ENCODE peak calls at places on chromosomes 11 and 22, in five cellular contexts. O is uterus, Y is psoas muscle, Q is endodermal cell, P is left ventricle myocardium inferior. D is an unnamed sample. For H3K4me1, the result is how much of the 10 kb centered on the place peaks cover.

GRCh38 chr22:33923660-33924246 is 3.5 kb upstream of the LARGE1 start:
- DNase-seq in P (no peak), O (peak), Q (peak), Y (no peak), D (no peak)

GRCh38 chr11:84558085-84558905 is 1068.8 kb downstream of the DLG2 start:
- DNase-seq in Q (peak), O (no peak), Y (no peak), P (no peak), D (peak)

GRCh38 chr11:22703040-22703439 is 36.6 kb downstream of the GAS2 start:
- DNase-seq in O (no peak), Q (no peak), Y (no peak), P (no peak), D (no peak)

GRCh38 chr11:71488086-71488967 is 35.3 kb downstream of the NADSYN1 start:
- DNase-seq in O (no peak), Y (no peak), P (no peak), Q (peak), D (no peak)

GRCh38 chr11:269146-269890 is 8.9 kb upstream of the NLRP6 start:
- DNase-seq in Y (peak), P (no peak), O (no peak), Q (no peak), D (no peak)

GRCh38 chr11:103863497-103863896 is 172.9 kb upstream of the DDI1 start:
- DNase-seq in Q (no peak), Y (no peak), P (no peak), O (no peak), D (no peak)

GRCh38 chr11:77208535-77208934 is 80.5 kb downstream of the MYO7A start:
- DNase-seq in P (no peak), O (no peak), Q (peak), Y (no peak), D (no peak)

GRCh38 chr11:95531116-95531515 is 258.5 kb downstream of the FAM76B start:
- DNase-seq in Y (no peak), Q (no peak), P (no peak), O (no peak), D (no peak)

GRCh38 chr11:65041206-65042035 is at the start of gene SAC3D1:
- DNase-seq in Q (peak), O (no peak), Y (no peak), P (no peak), D (no peak)

GRCh38 chr11:92550411-92550810 is 325.8 kb downstream of the FAT3 start:
- DNase-seq in Y (no peak), P (no peak), Q (peak), O (no peak), D (no peak)

GRCh38 chr22:17773606-17774205 is 563 bp downstream of the BID start:
- DNase-seq in P (peak), Y (peak), Q (peak), O (peak), D (peak)

GRCh38 chr11:102142333-102142732 is 32.1 kb downstream of the YAP1 start:
- DNase-seq in Q (no peak), O (no peak), Y (no peak), P (no peak), D (no peak)

GRCh38 chr22:38513063-38513462 is 7.0 kb upstream of the DDX17 start:
- DNase-seq in Y (no peak), Q (peak), P (no peak), O (no peak), D (peak)

GRCh38 chr11:108223449-108224149 is 732 bp downstream of the ATM start:
- DNase-seq in O (no peak), P (no peak), Q (no peak), Y (no peak), D (no peak)

GRCh38 chr22:48557473-48557872 is 1270.2 kb downstream of the BRD1 start:
- DNase-seq in P (no peak), Q (no peak), O (no peak), Y (no peak), D (no peak)

GRCh38 chr22:20550851-20551744 is 43.7 kb downstream of the MED15 start:
- DNase-seq in Q (no peak), P (no peak), O (peak), Y (no peak), D (no peak)

GRCh38 chr11:68471360-68472340 is 11.1 kb downstream of the PPP6R3 start:
- DNase-seq in P (no peak), Y (no peak), O (no peak), Q (no peak), D (no peak)

GRCh38 chr11:57483570-57483934 is 23.2 kb downstream of the RTN4RL2 start:
- DNase-seq in P (no peak), Y (no peak), O (no peak), Q (no peak), D (no peak)

GRCh38 chr11:11351042-11351586 is 1.9 kb downstream of the CSNK2A3 start:
- DNase-seq in Y (no peak), O (no peak), Q (no peak), P (no peak), D (no peak)

GRCh38 chr22:20111045-20111688 is 4.7 kb upstream of the RANBP1 start:
- DNase-seq in P (peak), Y (peak), O (no peak), Q (peak), D (peak)

GRCh38 chr22:20641919-20642579 is 131.9 kb upstream of the SERPIND1 start:
- DNase-seq in O (no peak), Q (no peak), Y (no peak), P (no peak), D (no peak)

GRCh38 chr11:130673698-130674097 is 225.3 kb downstream of the ADAMTS15 start:
- DNase-seq in Y (no peak), O (no peak), P (no peak), Q (no peak), D (no peak)

GRCh38 chr22:24434472-24435322 is 7.3 kb downstream of the ADORA2A start:
- DNase-seq in Q (peak), O (no peak), P (no peak), Y (peak), D (peak)

GRCh38 chr11:9922806-9923205 is 258.9 kb downstream of the SWAP70 start:
- DNase-seq in Q (peak), Y (no peak), O (no peak), P (no peak), D (no peak)

GRCh38 chr11:33402066-33402465 is 144.9 kb downstream of the HIPK3 start:
- DNase-seq in O (no peak), Q (no peak), Y (no peak), P (no peak), D (no peak)

GRCh38 chr22:32539631-32540449 is 65.2 kb downstream of the FBXO7 start:
- DNase-seq in P (no peak), Q (no peak), Y (peak), O (no peak), D (no peak)

GRCh38 chr11:100726709-100727108 is 39.6 kb downstream of the ARHGAP42 start:
- DNase-seq in O (no peak), P (no peak), Q (peak), Y (no peak), D (no peak)

GRCh38 chr22:18987765-18988164 is 51.7 kb upstream of the PRODH start:
- DNase-seq in P (no peak), Y (no peak), Q (peak), O (no peak), D (peak)

GRCh38 chr11:129372609-129373488 is 2.8 kb upstream of the BARX2 start:
- DNase-seq in O (no peak), P (no peak), Q (peak), Y (no peak), D (no peak)

GRCh38 chr11:30174265-30175022 is 56.4 kb upstream of the FSHB start:
- DNase-seq in O (no peak), P (no peak), Q (no peak), Y (no peak), D (no peak)

GRCh38 chr11:11465280-11465679 is 112.2 kb upstream of the CSNK2A3 start:
- DNase-seq in Y (no peak), Q (no peak), P (no peak), O (no peak), D (no peak)

GRCh38 chr11:19868871-19869270 is 156.2 kb downstream of the NAV2 start:
- DNase-seq in P (no peak), Y (no peak), O (no peak), Q (no peak), D (no peak)
- H3K4me3 ChIP-seq in P (no peak), Y (peak), O (no peak), Q (no peak), D (no peak)

GRCh38 chr11:126415669-126416420 is 60.4 kb downstream of the ST3GAL4 start:
- DNase-seq in Y (peak), Q (no peak), P (peak), O (peak), D (peak)

GRCh38 chr11:126417463-126417862 is 62.0 kb downstream of the ST3GAL4 start:
- DNase-seq in O (no peak), Y (no peak), Q (no peak), P (no peak), D (no peak)

GRCh38 chr11:126414615-126415014 is 59.1 kb downstream of the ST3GAL4 start:
- DNase-seq in Y (peak), O (peak), P (no peak), Q (no peak), D (peak)

GRCh38 chr11:126415128-126415527 is 59.6 kb downstream of the ST3GAL4 start:
- DNase-seq in Y (peak), O (peak), P (peak), Q (no peak), D (peak)

DNA sequence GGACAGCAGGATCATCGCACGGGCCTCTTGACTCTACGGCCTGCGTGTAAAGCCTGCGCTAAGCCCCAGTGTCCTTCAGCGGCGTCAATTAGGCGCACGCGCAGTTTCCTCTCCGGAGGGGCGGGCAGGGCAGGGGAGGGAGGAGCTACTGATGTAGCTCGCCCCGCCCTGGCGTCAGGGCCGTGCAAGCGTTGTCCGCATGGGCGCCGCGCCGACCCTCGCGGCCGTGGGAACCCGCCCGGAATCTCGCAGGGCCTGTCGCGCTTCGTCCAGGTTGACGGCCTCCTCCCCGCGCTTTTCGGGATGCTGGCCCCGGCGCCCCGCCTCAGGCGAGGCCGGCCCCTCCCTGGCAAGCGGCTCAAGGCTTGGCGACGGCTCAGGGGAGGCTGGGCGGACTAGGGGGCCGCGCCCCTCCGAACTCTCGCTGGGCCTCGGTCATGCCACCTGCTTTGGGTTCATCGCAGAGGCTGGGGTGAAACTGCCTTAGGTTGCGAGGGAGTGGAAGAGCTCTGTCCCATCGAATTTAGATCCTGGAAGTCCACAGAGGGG is 61.1 kb downstream of the ST3GAL4 start:
- DNase-seq in P (peak), O (peak), Q (peak), Y (peak), D (peak)
- H3K4me1 ChIP-seq in P (half or more), O (under half), Q (under half), Y (under half), D (under half)

DNA sequence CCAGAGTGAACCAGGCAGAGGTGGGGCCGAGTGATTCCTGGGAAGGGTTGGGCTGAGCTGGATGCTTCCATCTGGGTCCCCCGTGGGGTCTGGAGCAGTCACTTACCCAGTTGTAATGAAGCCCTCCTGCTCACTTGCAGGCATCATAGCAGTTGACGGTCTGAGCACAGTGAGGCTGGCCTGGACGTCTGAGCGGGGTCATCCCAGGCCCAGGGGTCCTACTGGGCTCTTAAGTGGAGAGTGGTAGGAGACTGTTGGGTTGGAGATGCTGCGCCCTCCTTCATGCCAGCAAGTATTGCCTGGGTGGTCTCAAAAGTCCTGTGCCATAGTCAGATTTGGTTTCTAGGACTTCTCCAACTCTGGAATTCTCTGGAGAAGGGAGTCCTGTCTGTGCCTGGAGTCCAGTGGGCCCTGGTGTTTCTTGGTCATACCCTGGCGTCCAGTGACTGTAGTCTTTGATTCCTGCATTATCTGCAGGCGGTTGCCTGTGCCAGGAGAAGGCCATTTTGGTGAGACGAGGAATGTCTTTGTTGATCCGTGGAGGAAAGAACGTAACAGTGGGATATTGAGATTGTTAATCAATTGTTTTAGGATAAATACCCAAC is 82.3 kb downstream of the TBC1D22A start:
- DNase-seq in Y (no peak), P (no peak), O (no peak), Q (peak), D (no peak)
- H3K4me3 ChIP-seq in Y (no peak), P (peak), O (peak), Q (no peak), D (no peak)

GRCh38 chr11:122162095-122162494 is 46.1 kb upstream of the BLID start:
- DNase-seq in O (no peak), P (no peak), Q (no peak), Y (no peak), D (no peak)
- H3K4me1 ChIP-seq in O (under half), P (under half), Q (under half), Y (under half), D (under half)

GRCh38 chr11:90218606-90219005 is 4.2 kb downstream of the CHORDC1 start:
- DNase-seq in Q (peak), Y (peak), P (peak), O (no peak), D (no peak)

GRCh38 chr11:90222152-90222458 is 744 bp downstream of the CHORDC1 start:
- DNase-seq in Y (no peak), Q (no peak), O (no peak), P (no peak), D (no peak)

GRCh38 chr11:90222459-90223247 is at the start of gene CHORDC1:
- DNase-seq in Y (peak), P (peak), O (peak), Q (peak), D (peak)

GRCh38 chr11:90219438-90219837 is 3.4 kb downstream of the CHORDC1 start:
- DNase-seq in O (no peak), Y (no peak), Q (no peak), P (no peak), D (no peak)

DNA sequence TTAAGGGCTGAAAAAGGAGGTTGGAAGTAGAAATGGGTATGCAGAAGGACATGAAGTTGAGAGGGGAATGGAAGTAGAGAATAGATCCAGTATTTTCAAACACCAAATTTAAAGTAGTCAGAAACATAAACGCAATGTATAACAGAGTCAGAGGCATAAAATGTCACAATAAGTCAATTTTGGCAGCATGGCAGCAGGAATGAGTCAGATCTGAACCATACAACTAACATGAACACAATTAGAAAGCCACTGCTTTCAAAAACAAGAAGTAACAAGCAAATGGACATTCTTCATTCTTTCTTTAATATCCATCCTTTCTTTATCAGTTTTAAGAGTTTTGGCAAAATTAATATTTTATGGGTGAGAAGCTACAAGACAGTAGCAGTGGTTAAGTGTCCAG is 2.5 kb downstream of the CHORDC1 start:
- DNase-seq in Y (no peak), Q (no peak), O (no peak), P (no peak), D (no peak)
- H3K4me3 ChIP-seq in Y (peak), Q (peak), O (no peak), P (no peak), D (no peak)

GRCh38 chr11:38323961-38324761 is 1726.1 kb upstream of the RAG2 start:
- DNase-seq in Y (no peak), Q (peak), O (no peak), P (no peak), D (no peak)
- H3K4me1 ChIP-seq in Y (under half), Q (under half), O (under half), P (under half), D (under half)

GRCh38 chr11:61580292-61580888 is 486 bp downstream of the SYT7 start:
- DNase-seq in Q (peak), O (no peak), Y (no peak), P (no peak), D (no peak)
- H3K4me3 ChIP-seq in Q (peak), O (peak), Y (peak), P (peak), D (no peak)

GRCh38 chr11:118615996-118616395 is 8.6 kb downstream of the PHLDB1 start:
- DNase-seq in O (peak), Y (peak), P (no peak), Q (peak), D (no peak)
- H3K4me1 ChIP-seq in O (under half), Y (under half), P (half or more), Q (under half), D (under half)

DNA sequence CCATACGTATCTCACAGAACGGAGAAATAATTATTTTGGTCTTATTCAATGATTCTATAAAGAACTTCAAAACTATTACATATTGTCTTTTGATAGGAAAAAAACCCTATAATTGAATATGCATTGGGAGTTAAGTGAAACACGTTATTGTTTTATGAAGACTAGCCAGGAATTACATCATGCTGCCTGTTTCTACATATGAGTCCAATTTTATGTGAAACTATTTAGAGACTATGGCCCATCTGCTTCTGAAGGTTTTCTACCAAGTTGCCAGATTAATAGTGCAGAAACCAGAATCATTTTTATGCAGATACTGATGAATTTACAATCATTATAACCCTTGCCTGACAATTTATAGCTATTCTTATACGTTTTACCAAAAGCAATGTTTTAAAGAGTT is 133.5 kb upstream of the FIBIN start:
- DNase-seq in Y (no peak), O (no peak), Q (no peak), P (no peak), D (no peak)
- H3K4me3 ChIP-seq in Y (no peak), O (no peak), Q (no peak), P (no peak), D (no peak)

D was measured in mucosa of descending colon.